ENCODE peak calls at places on chromosomes 3 and 15, in five cellular contexts. L, H, J, R and X are unnamed samples.

GRCh38 chr15:40590635-40591105 is 3.4 kb upstream of the KNL1 start:
- DNase-seq in L (no peak), H (no peak), J (no peak), R (no peak), X (no peak)

GRCh38 chr3:17140670-17141505 is 256.1 kb downstream of the PLCL2 start:
- DNase-seq in L (peak; percentile 42), H (no peak), J (no peak), R (peak; percentile 8), X (no peak)

GRCh38 chr3:54309601-54310000 is 187.2 kb downstream of the CACNA2D3 start:
- DNase-seq in L (no peak), H (no peak), J (no peak), R (no peak), X (no peak)

GRCh38 chr3:155995525-155996370 is 124.6 kb upstream of the KCNAB1 start:
- DNase-seq in L (peak; percentile 63), H (no peak), J (peak; percentile 28), R (peak; percentile 30), X (no peak)

GRCh38 chr3:48594431-48595049 is 589 bp downstream of the COL7A1 start:
- DNase-seq in L (no peak), H (no peak), J (no peak), R (no peak), X (no peak)

GRCh38 chr15:22227961-22228762 is 147.8 kb downstream of the OR4M2 start:
- DNase-seq in L (no peak), H (no peak), J (no peak), R (no peak), X (no peak)

GRCh38 chr15:66621491-66622467 is 56.0 kb upstream of the LCTL start:
- DNase-seq in L (peak; percentile 40), H (no peak), J (no peak), R (no peak), X (no peak)

GRCh38 chr3:484302-484701 is 287.7 kb downstream of the CHL1 start:
- DNase-seq in L (no peak), H (no peak), J (no peak), R (no peak), X (no peak)

GRCh38 chr3:48013288-48013980 is 2.8 kb downstream of the MAP4 start:
- DNase-seq in L (peak; percentile 36), H (no peak), J (no peak), R (peak; percentile 59), X (no peak)

GRCh38 chr3:14144423-14145075 is 19.7 kb downstream of the TMEM43 start:
- DNase-seq in L (peak; percentile 35), H (peak; percentile 76), J (peak; percentile 98), R (peak; percentile 100), X (peak; percentile 86)

GRCh38 chr3:111047812-111048435 is 23.7 kb upstream of the NECTIN3 start:
- DNase-seq in L (no peak), H (no peak), J (no peak), R (no peak), X (no peak)